ENCODE peak calls at places on chromosomes 4 and X, in ten cellular contexts. P is GM12878; T is GM03348; W is fibroblast of the aortic adventitia; F is stimulated activated CD8-positive, alpha-beta memory T cell treated with anti-CD3 and anti-CD28 coated beads, Interleukin-7, amount 100 ng/mL, for 24 hours; H is anterior cingulate cortex; K is T-helper 2 cell; V is NCI-H1105; L is occipital lobe; Y is activated CD4-positive, CD25-positive, alpha-beta regulatory T cell treated with anti-CD3 and anti-CD28 coated beads, Interleukin-2, amount 50 U/mL, for 16 hours. C is an unnamed sample.

GRCh38 chr4:107625503-107625902 is 94.5 kb downstream of the PAPSS1 start:
- DNase-seq in P (no peak), T (no peak), W (peak; percentile 5), F (no peak), H (no peak), K (no peak), V (no peak), L (no peak), Y (no peak), C (no peak)

GRCh38 chr4:105088110-105088879 is 58.4 kb upstream of the TET2 start:
- DNase-seq in P (no peak), T (peak; percentile 68), W (peak; percentile 92), F (no peak), H (peak; percentile 40), K (no peak), V (no peak), L (peak; percentile 30), Y (no peak), C (no peak)

GRCh38 chrX:78456909-78457308 is 129.5 kb upstream of the CYSLTR1 start:
- DNase-seq in P (no peak), T (no peak), W (no peak), F (no peak), H (no peak), K (no peak), V (no peak), L (no peak), Y (no peak), C (no peak)

GRCh38 chr4:108350332-108350731 is 181.6 kb upstream of the LEF1 start:
- DNase-seq in P (no peak), T (no peak), W (no peak), F (no peak), H (no peak), K (no peak), V (no peak), L (no peak), Y (no peak), C (no peak)

GRCh38 chr4:128725405-128725804 is 84.1 kb upstream of the JADE1 start:
- DNase-seq in P (no peak), T (no peak), W (no peak), F (no peak), H (no peak), K (no peak), V (no peak), L (no peak), Y (no peak), C (no peak)

GRCh38 chr4:166021617-166022016 is 148.6 kb downstream of the TLL1 start:
- DNase-seq in P (no peak), T (no peak), W (no peak), F (no peak), H (no peak), K (no peak), V (no peak), L (no peak), Y (no peak), C (no peak)

GRCh38 chr4:54402880-54403503 is 173.9 kb downstream of the PDGFRA start:
- DNase-seq in P (no peak), T (no peak), W (no peak), F (no peak), H (no peak), K (no peak), V (no peak), L (no peak), Y (no peak), C (no peak)

GRCh38 chr4:139951051-139951450 is 202.9 kb downstream of the MAML3 start:
- DNase-seq in P (no peak), T (peak; percentile 16), W (no peak), F (no peak), H (no peak), K (no peak), V (no peak), L (no peak), Y (no peak), C (no peak)

GRCh38 chr4:150007512-150007911 is 70.7 kb upstream of the DCLK2 start:
- DNase-seq in P (no peak), T (peak; percentile 58), W (no peak), F (no peak), H (no peak), K (no peak), V (no peak), L (no peak), Y (no peak), C (no peak)